ENCODE peak calls at places on chromosomes 2 and 18, in eight cellular contexts. One of them, this sample, is unnamed.

GRCh38 chr2:97673915-97674283 is 4.4 kb downstream of the C2orf92 start:
- DNase-seq in HepG2: no peak
- DNase-seq in IMR-90: no peak
- DNase-seq in Peyer's patch: no peak
- DNase-seq in lower leg skin: no peak
- DNase-seq in ovary: no peak
- DNase-seq in GM12891: no peak
- DNase-seq in endothelial cell of umbilical vein: no peak
- DNase-seq in this sample: no peak

GRCh38 chr2:66555076-66555475 is 120.2 kb downstream of the MEIS1 start:
- DNase-seq in HepG2: no peak
- DNase-seq in GM12891: no peak
- DNase-seq in Peyer's patch: no peak
- DNase-seq in lower leg skin: no peak
- DNase-seq in IMR-90: peak; percentile 62
- DNase-seq in endothelial cell of umbilical vein: no peak
- DNase-seq in ovary: no peak
- DNase-seq in this sample: no peak

GRCh38 chr2:108403494-108403893 is 25.7 kb downstream of the SULT1C4 start:
- DNase-seq in lower leg skin: no peak
- DNase-seq in HepG2: no peak
- DNase-seq in Peyer's patch: no peak
- DNase-seq in IMR-90: peak; percentile 73
- DNase-seq in GM12891: no peak
- DNase-seq in ovary: no peak
- DNase-seq in endothelial cell of umbilical vein: no peak
- DNase-seq in this sample: no peak

GRCh38 chr2:190359896-190360376 is 16.5 kb downstream of the INPP1 start:
- DNase-seq in HepG2: peak; percentile 51
- DNase-seq in GM12891: no peak
- DNase-seq in IMR-90: peak; percentile 76
- DNase-seq in lower leg skin: no peak
- DNase-seq in ovary: peak; percentile 40
- DNase-seq in Peyer's patch: peak; percentile 45
- DNase-seq in endothelial cell of umbilical vein: peak; percentile 78
- DNase-seq in this sample: no peak

GRCh38 chr2:69111036-69111435 is 98.1 kb downstream of the ANTXR1 start:
- DNase-seq in GM12891: no peak
- DNase-seq in endothelial cell of umbilical vein: no peak
- DNase-seq in IMR-90: no peak
- DNase-seq in ovary: no peak
- DNase-seq in HepG2: no peak
- DNase-seq in Peyer's patch: no peak
- DNase-seq in lower leg skin: no peak
- DNase-seq in this sample: no peak

GRCh38 chr18:73615506-73615905 is 532.1 kb downstream of the FBXO15 start:
- DNase-seq in Peyer's patch: no peak
- DNase-seq in GM12891: no peak
- DNase-seq in HepG2: no peak
- DNase-seq in IMR-90: no peak
- DNase-seq in ovary: no peak
- DNase-seq in lower leg skin: no peak
- DNase-seq in endothelial cell of umbilical vein: no peak
- DNase-seq in this sample: no peak

GRCh38 chr2:160205511-160205910 is 5.4 kb upstream of the ITGB6 start:
- DNase-seq in IMR-90: peak; percentile 97
- DNase-seq in endothelial cell of umbilical vein: peak; percentile 97
- DNase-seq in GM12891: no peak
- DNase-seq in lower leg skin: peak; percentile 93
- DNase-seq in Peyer's patch: no peak
- DNase-seq in ovary: no peak
- DNase-seq in HepG2: peak; percentile 36
- DNase-seq in this sample: peak; percentile 79

GRCh38 chr2:44723921-44724320 is 217.6 kb upstream of the SIX3 start:
- DNase-seq in HepG2: no peak
- DNase-seq in lower leg skin: no peak
- DNase-seq in GM12891: no peak
- DNase-seq in ovary: no peak
- DNase-seq in Peyer's patch: no peak
- DNase-seq in IMR-90: no peak
- DNase-seq in endothelial cell of umbilical vein: no peak
- DNase-seq in this sample: no peak

GRCh38 chr18:32093106-32093511 is 1.4 kb downstream of the RNF138 start:
- DNase-seq in lower leg skin: peak; percentile 88
- DNase-seq in endothelial cell of umbilical vein: peak; percentile 59
- DNase-seq in Peyer's patch: peak; percentile 57
- DNase-seq in HepG2: peak; percentile 16
- DNase-seq in IMR-90: peak; percentile 58
- DNase-seq in ovary: peak; percentile 49
- DNase-seq in GM12891: peak; percentile 31
- DNase-seq in this sample: peak; percentile 7

GRCh38 chr18:32091325-32091723 is 350 bp upstream of the RNF138 start:
- DNase-seq in HepG2: no peak
- DNase-seq in ovary: no peak
- DNase-seq in GM12891: no peak
- DNase-seq in endothelial cell of umbilical vein: no peak
- DNase-seq in Peyer's patch: no peak
- DNase-seq in lower leg skin: no peak
- DNase-seq in IMR-90: no peak
- DNase-seq in this sample: no peak

GRCh38 chr18:32093523-32093922 is 1.8 kb downstream of the RNF138 start:
- DNase-seq in GM12891: no peak
- DNase-seq in Peyer's patch: no peak
- DNase-seq in IMR-90: peak; percentile 4
- DNase-seq in HepG2: peak; percentile 29
- DNase-seq in lower leg skin: no peak
- DNase-seq in ovary: no peak
- DNase-seq in endothelial cell of umbilical vein: no peak
- DNase-seq in this sample: no peak

GRCh38 chr18:32092422-32093105 is 890 bp downstream of the RNF138 start:
- DNase-seq in Peyer's patch: peak; percentile 99
- DNase-seq in ovary: peak; percentile 100
- DNase-seq in GM12891: peak; percentile 94
- DNase-seq in endothelial cell of umbilical vein: peak; percentile 98
- DNase-seq in IMR-90: peak; percentile 94
- DNase-seq in lower leg skin: peak; percentile 100
- DNase-seq in HepG2: peak; percentile 89
- DNase-seq in this sample: peak; percentile 77

DNA sequence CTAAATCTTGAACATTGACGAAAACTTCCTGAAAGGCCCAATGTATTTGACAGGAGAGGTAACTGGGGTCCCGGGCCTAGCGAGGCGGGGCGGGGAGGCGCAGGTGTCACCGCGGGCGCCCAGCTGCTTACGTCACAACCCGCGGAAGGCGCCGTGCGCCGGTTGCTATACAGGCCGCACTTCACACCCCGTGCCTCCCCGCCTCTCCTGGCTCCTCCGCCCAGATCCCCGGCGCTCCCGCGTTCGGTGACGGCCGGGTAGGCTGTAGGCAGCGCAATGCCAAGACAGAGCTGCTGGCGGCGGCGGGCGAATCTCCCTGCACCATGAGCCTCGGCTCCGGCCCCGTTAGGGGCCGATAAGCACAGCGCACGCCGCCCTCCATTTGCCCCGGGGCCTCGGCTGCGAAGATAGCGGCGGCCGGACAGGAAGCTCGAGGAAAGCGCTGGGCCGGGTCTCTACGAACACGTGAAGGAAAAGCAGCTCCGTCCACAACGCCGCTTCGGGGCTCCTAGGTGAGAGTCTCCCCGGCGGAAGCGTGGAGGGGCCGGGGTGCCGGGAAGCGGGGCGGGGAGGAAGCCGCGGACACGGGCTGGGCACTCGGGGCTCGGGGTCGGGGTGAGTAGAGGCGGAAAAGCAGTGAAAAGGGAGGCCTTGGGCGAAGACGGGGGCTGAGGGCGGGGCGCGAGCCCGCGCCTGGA is at the start of gene RNF138:
- DNase-seq in HepG2: peak; percentile 59
- DNase-seq in lower leg skin: peak; percentile 98
- DNase-seq in GM12891: peak; percentile 71
- DNase-seq in Peyer's patch: peak; percentile 91
- DNase-seq in ovary: peak; percentile 90
- DNase-seq in IMR-90: peak; percentile 76
- DNase-seq in endothelial cell of umbilical vein: peak; percentile 84
- DNase-seq in this sample: peak; percentile 50
- TF ChIP-seq POLR2A in HepG2: peak; percentile 63
- TF ChIP-seq POLR2A in lower leg skin: no peak
- TF ChIP-seq POLR2A in GM12891: peak; percentile 51
- TF ChIP-seq POLR2A in Peyer's patch: peak; percentile 76
- TF ChIP-seq POLR2A in ovary: peak; percentile 70
- TF ChIP-seq POLR2A in IMR-90: peak; percentile 46
- TF ChIP-seq POLR2A in endothelial cell of umbilical vein: peak; percentile 64
- TF ChIP-seq POLR2A in this sample: peak; percentile 61

GRCh38 chr2:219279151-219279915 is at the start of gene DNAJB2:
- DNase-seq in Peyer's patch: peak; percentile 99
- DNase-seq in endothelial cell of umbilical vein: peak; percentile 99
- DNase-seq in GM12891: peak; percentile 100
- DNase-seq in HepG2: peak; percentile 93
- DNase-seq in lower leg skin: peak; percentile 100
- DNase-seq in ovary: peak; percentile 99
- DNase-seq in IMR-90: peak; percentile 99
- DNase-seq in this sample: peak; percentile 95
- TF ChIP-seq POLR2A in Peyer's patch: peak; percentile 94
- TF ChIP-seq POLR2A in endothelial cell of umbilical vein: peak; percentile 93
- TF ChIP-seq POLR2A in GM12891: peak; percentile 54
- TF ChIP-seq POLR2A in HepG2: peak; percentile 79
- TF ChIP-seq POLR2A in lower leg skin: no peak
- TF ChIP-seq POLR2A in ovary: peak; percentile 87
- TF ChIP-seq POLR2A in IMR-90: peak; percentile 89
- TF ChIP-seq POLR2A in this sample: peak; percentile 78

GRCh38 chr2:231673348-231673770 is 35.0 kb upstream of the PTMA start:
- DNase-seq in ovary: peak; percentile 69
- DNase-seq in endothelial cell of umbilical vein: no peak
- DNase-seq in GM12891: no peak
- DNase-seq in Peyer's patch: peak; percentile 19
- DNase-seq in IMR-90: peak; percentile 28
- DNase-seq in HepG2: peak; percentile 84
- DNase-seq in lower leg skin: no peak
- DNase-seq in this sample: peak; percentile 94

GRCh38 chr2:231672617-231673347 is 35.5 kb upstream of the PTMA start:
- DNase-seq in Peyer's patch: peak; percentile 89
- DNase-seq in ovary: no peak
- DNase-seq in endothelial cell of umbilical vein: no peak
- DNase-seq in HepG2: peak; percentile 71
- DNase-seq in lower leg skin: no peak
- DNase-seq in IMR-90: peak; percentile 32
- DNase-seq in GM12891: no peak
- DNase-seq in this sample: peak; percentile 85

GRCh38 chr2:231676243-231676642 is 32.1 kb upstream of the PTMA start:
- DNase-seq in endothelial cell of umbilical vein: no peak
- DNase-seq in GM12891: no peak
- DNase-seq in ovary: no peak
- DNase-seq in Peyer's patch: no peak
- DNase-seq in HepG2: no peak
- DNase-seq in IMR-90: no peak
- DNase-seq in lower leg skin: no peak
- DNase-seq in this sample: no peak

GRCh38 chr2:231677632-231678104 is 30.7 kb upstream of the PTMA start:
- DNase-seq in endothelial cell of umbilical vein: peak; percentile 83
- DNase-seq in GM12891: no peak
- DNase-seq in HepG2: peak; percentile 83
- DNase-seq in ovary: peak; percentile 89
- DNase-seq in Peyer's patch: peak; percentile 87
- DNase-seq in IMR-90: peak; percentile 78
- DNase-seq in lower leg skin: peak; percentile 97
- DNase-seq in this sample: peak; percentile 79

GRCh38 chr2:231674587-231675334 is 33.6 kb upstream of the PTMA start:
- DNase-seq in Peyer's patch: peak; percentile 80
- DNase-seq in IMR-90: peak; percentile 43
- DNase-seq in ovary: peak; percentile 75
- DNase-seq in HepG2: peak; percentile 69
- DNase-seq in endothelial cell of umbilical vein: peak; percentile 52
- DNase-seq in lower leg skin: peak; percentile 93
- DNase-seq in GM12891: no peak
- DNase-seq in this sample: no peak
- TF ChIP-seq POLR2A in Peyer's patch: no peak
- TF ChIP-seq POLR2A in IMR-90: no peak
- TF ChIP-seq POLR2A in ovary: no peak
- TF ChIP-seq POLR2A in HepG2: no peak
- TF ChIP-seq POLR2A in endothelial cell of umbilical vein: no peak
- TF ChIP-seq POLR2A in lower leg skin: no peak
- TF ChIP-seq POLR2A in GM12891: no peak
- TF ChIP-seq POLR2A in this sample: no peak

GRCh38 chr2:173032032-173032431 is 43.6 kb upstream of the MAP3K20 start:
- DNase-seq in lower leg skin: no peak
- DNase-seq in HepG2: no peak
- DNase-seq in ovary: no peak
- DNase-seq in Peyer's patch: no peak
- DNase-seq in endothelial cell of umbilical vein: no peak
- DNase-seq in IMR-90: no peak
- DNase-seq in GM12891: no peak
- DNase-seq in this sample: no peak

GRCh38 chr2:173033080-173033479 is 42.6 kb upstream of the MAP3K20 start:
- DNase-seq in HepG2: no peak
- DNase-seq in GM12891: no peak
- DNase-seq in endothelial cell of umbilical vein: no peak
- DNase-seq in IMR-90: peak; percentile 28
- DNase-seq in ovary: no peak
- DNase-seq in lower leg skin: no peak
- DNase-seq in Peyer's patch: no peak
- DNase-seq in this sample: no peak

GRCh38 chr2:173043466-173043865 is 32.2 kb upstream of the MAP3K20 start:
- DNase-seq in endothelial cell of umbilical vein: no peak
- DNase-seq in Peyer's patch: no peak
- DNase-seq in ovary: no peak
- DNase-seq in lower leg skin: no peak
- DNase-seq in GM12891: no peak
- DNase-seq in HepG2: no peak
- DNase-seq in IMR-90: no peak
- DNase-seq in this sample: no peak

GRCh38 chr2:173034143-173034542 is 41.5 kb upstream of the MAP3K20 start:
- DNase-seq in GM12891: no peak
- DNase-seq in ovary: no peak
- DNase-seq in HepG2: no peak
- DNase-seq in Peyer's patch: no peak
- DNase-seq in IMR-90: no peak
- DNase-seq in endothelial cell of umbilical vein: no peak
- DNase-seq in lower leg skin: no peak
- DNase-seq in this sample: no peak

DNA sequence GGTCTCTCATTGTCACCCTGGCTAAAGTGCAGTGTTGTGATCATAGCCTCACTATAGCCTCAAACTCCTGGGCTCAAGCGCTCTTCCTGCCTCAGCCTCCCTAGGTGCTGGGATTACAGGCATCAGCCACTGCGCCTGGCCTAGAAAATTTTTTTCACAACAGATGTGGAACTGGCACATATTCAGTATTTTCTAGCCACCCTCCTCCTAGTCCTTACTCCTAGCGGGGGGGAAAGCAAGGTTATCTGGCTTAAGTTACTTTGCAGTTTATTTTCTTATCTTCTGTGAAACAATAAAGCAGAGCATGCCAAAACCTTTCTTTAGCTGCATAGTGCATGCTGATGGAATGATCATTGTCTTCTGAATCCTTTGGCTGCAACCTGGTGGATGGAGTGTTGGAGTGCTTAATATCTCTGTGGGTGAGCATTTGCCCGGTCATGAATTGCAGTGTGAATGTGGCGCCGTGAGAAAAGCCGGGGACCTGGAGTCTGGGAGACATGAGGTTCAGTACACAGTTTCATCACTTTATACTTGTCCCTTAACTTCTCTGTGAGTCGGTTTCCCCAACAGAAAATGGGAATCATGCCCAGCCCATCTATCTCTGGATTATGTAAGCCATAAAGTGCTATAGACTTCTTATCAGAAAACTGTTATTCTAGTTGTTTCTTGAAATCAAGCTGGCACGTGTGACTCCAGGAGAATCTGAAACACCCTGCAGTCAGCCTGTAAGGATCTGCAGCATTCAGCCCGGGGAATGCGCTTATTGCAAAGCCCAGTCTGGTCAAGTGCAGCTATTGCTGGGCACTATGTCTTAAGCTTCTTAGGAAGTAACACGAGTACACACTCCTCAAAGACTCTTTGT is 38.2 kb upstream of the MAP3K20 start:
- DNase-seq in lower leg skin: no peak
- DNase-seq in IMR-90: peak; percentile 25
- DNase-seq in ovary: peak; percentile 30
- DNase-seq in Peyer's patch: no peak
- DNase-seq in endothelial cell of umbilical vein: peak; percentile 41
- DNase-seq in HepG2: no peak
- DNase-seq in GM12891: no peak
- DNase-seq in this sample: no peak
- TF ChIP-seq POLR2A in lower leg skin: no peak
- TF ChIP-seq POLR2A in IMR-90: no peak
- TF ChIP-seq POLR2A in ovary: no peak
- TF ChIP-seq POLR2A in Peyer's patch: no peak
- TF ChIP-seq POLR2A in endothelial cell of umbilical vein: no peak
- TF ChIP-seq POLR2A in HepG2: no peak
- TF ChIP-seq POLR2A in GM12891: no peak
- TF ChIP-seq POLR2A in this sample: no peak

This sample was measured in H54.